ENCODE peak calls at places on chromosomes 2 and 18, in six cellular contexts. One of them, this sample, is unnamed.

GRCh38 chr18:9173770-9174233 is 37.2 kb downstream of the ANKRD12 start:
- DNase-seq in endothelial cell: no peak
- DNase-seq in epithelial cell of esophagus: no peak
- DNase-seq in A172: no peak
- DNase-seq in CD8-positive, alpha-beta memory T cell: no peak
- DNase-seq in NCI-H2029 treated with DMSO at 0.1 percent for 48 hours: no peak
- DNase-seq in this sample: no peak

GRCh38 chr18:36409779-36410178 is 112.3 kb downstream of the FHOD3 start:
- DNase-seq in CD8-positive, alpha-beta memory T cell: no peak
- DNase-seq in endothelial cell: no peak
- DNase-seq in A172: no peak
- DNase-seq in NCI-H2029 treated with DMSO at 0.1 percent for 48 hours: no peak
- DNase-seq in epithelial cell of esophagus: no peak
- DNase-seq in this sample: no peak

GRCh38 chr2:170181602-170182001 is 3.7 kb downstream of the MYO3B start:
- DNase-seq in epithelial cell of esophagus: no peak
- DNase-seq in NCI-H2029 treated with DMSO at 0.1 percent for 48 hours: no peak
- DNase-seq in endothelial cell: no peak
- DNase-seq in A172: no peak
- DNase-seq in CD8-positive, alpha-beta memory T cell: no peak
- DNase-seq in this sample: no peak

GRCh38 chr2:123652320-123652719 is 372.8 kb upstream of the CNTNAP5 start:
- DNase-seq in NCI-H2029 treated with DMSO at 0.1 percent for 48 hours: no peak
- DNase-seq in epithelial cell of esophagus: no peak
- DNase-seq in A172: no peak
- DNase-seq in endothelial cell: no peak
- DNase-seq in CD8-positive, alpha-beta memory T cell: no peak
- DNase-seq in this sample: no peak

GRCh38 chr2:218897394-218898108 is 16.9 kb downstream of the WNT10A start:
- DNase-seq in CD8-positive, alpha-beta memory T cell: no peak
- DNase-seq in endothelial cell: no peak
- DNase-seq in NCI-H2029 treated with DMSO at 0.1 percent for 48 hours: no peak
- DNase-seq in A172: no peak
- DNase-seq in epithelial cell of esophagus: no peak
- DNase-seq in this sample: peak

GRCh38 chr18:67265464-67266245 is 250.9 kb downstream of the DSEL start:
- DNase-seq in A172: peak
- DNase-seq in CD8-positive, alpha-beta memory T cell: no peak
- DNase-seq in epithelial cell of esophagus: peak
- DNase-seq in endothelial cell: no peak
- DNase-seq in NCI-H2029 treated with DMSO at 0.1 percent for 48 hours: no peak
- DNase-seq in this sample: no peak

GRCh38 chr2:72236445-72237067 is 88.9 kb upstream of the CYP26B1 start:
- DNase-seq in epithelial cell of esophagus: peak
- DNase-seq in endothelial cell: no peak
- DNase-seq in NCI-H2029 treated with DMSO at 0.1 percent for 48 hours: no peak
- DNase-seq in CD8-positive, alpha-beta memory T cell: no peak
- DNase-seq in A172: peak
- DNase-seq in this sample: peak

GRCh38 chr2:228655341-228655740 is 473.9 kb upstream of the SPHKAP start:
- DNase-seq in NCI-H2029 treated with DMSO at 0.1 percent for 48 hours: no peak
- DNase-seq in endothelial cell: no peak
- DNase-seq in epithelial cell of esophagus: no peak
- DNase-seq in CD8-positive, alpha-beta memory T cell: no peak
- DNase-seq in A172: peak
- DNase-seq in this sample: no peak

GRCh38 chr18:43350176-43350575 is 72.9 kb upstream of the SYT4 start:
- DNase-seq in A172: no peak
- DNase-seq in endothelial cell: no peak
- DNase-seq in CD8-positive, alpha-beta memory T cell: no peak
- DNase-seq in epithelial cell of esophagus: no peak
- DNase-seq in NCI-H2029 treated with DMSO at 0.1 percent for 48 hours: no peak
- DNase-seq in this sample: no peak

GRCh38 chr18:59617468-59617932 is 79.7 kb downstream of the CCBE1 start:
- DNase-seq in NCI-H2029 treated with DMSO at 0.1 percent for 48 hours: no peak
- DNase-seq in A172: no peak
- DNase-seq in epithelial cell of esophagus: peak
- DNase-seq in endothelial cell: no peak
- DNase-seq in CD8-positive, alpha-beta memory T cell: no peak
- DNase-seq in this sample: no peak

GRCh38 chr2:98477036-98477435 is 32.4 kb downstream of the INPP4A start:
- DNase-seq in epithelial cell of esophagus: no peak
- DNase-seq in NCI-H2029 treated with DMSO at 0.1 percent for 48 hours: no peak
- DNase-seq in CD8-positive, alpha-beta memory T cell: no peak
- DNase-seq in endothelial cell: no peak
- DNase-seq in A172: no peak
- DNase-seq in this sample: no peak

GRCh38 chr18:53850918-53851317 is 373.6 kb downstream of the MBD2 start:
- DNase-seq in epithelial cell of esophagus: no peak
- DNase-seq in CD8-positive, alpha-beta memory T cell: no peak
- DNase-seq in NCI-H2029 treated with DMSO at 0.1 percent for 48 hours: no peak
- DNase-seq in endothelial cell: no peak
- DNase-seq in A172: no peak
- DNase-seq in this sample: no peak